ENCODE peak calls at places on chromosomes 6 and 20, in ten cellular contexts. E is transverse colon, G is SK-N-SH, I is stomach, B is GM12878, N is suprapubic skin, Y is upper lobe of left lung, W is HepG2, O is K562, T is esophagus muscularis mucosa. M is an unnamed sample. For H3K4me1, the result is how much of the 10 kb centered on the place peaks cover.

GRCh38 chr6:41392249-41392648 is 56.8 kb downstream of the NCR2 start:
- DNase-seq in T (no peak), G (no peak), O (no peak), I (no peak), W (no peak), E (no peak), B (no peak), N (no peak), Y (no peak), M (no peak)

GRCh38 chr6:29507319-29507718 is 19.6 kb upstream of the MAS1L start:
- DNase-seq in O (no peak), G (no peak), Y (no peak), N (no peak), T (peak), W (no peak), B (no peak), I (no peak), E (no peak), M (no peak)

GRCh38 chr6:170180671-170181337 is 110.1 kb downstream of the DLL1 start:
- DNase-seq in G (no peak), O (no peak), I (no peak), N (no peak), Y (no peak), W (no peak), T (peak), B (no peak), E (no peak), M (no peak)

GRCh38 chr20:63441777-63442493 is 30.5 kb downstream of the KCNQ2 start:
- DNase-seq in E (peak), O (no peak), T (no peak), Y (peak), W (peak), N (no peak), G (peak), I (peak), B (peak), M (no peak)

GRCh38 chr6:122845916-122846632 is 57.0 kb downstream of the SMPDL3A start:
- DNase-seq in T (no peak), B (no peak), O (no peak), G (no peak), E (no peak), I (no peak), Y (no peak), W (no peak), N (no peak), M (no peak)

GRCh38 chr6:7467007-7467897 is 74.2 kb upstream of the DSP start:
- DNase-seq in E (peak), T (no peak), O (no peak), B (no peak), Y (no peak), N (no peak), I (peak), W (peak), G (no peak), M (no peak)

GRCh38 chr6:108526739-108527174 is 34.0 kb upstream of the FOXO3 start:
- DNase-seq in B (no peak), G (peak), W (peak), T (no peak), Y (no peak), I (no peak), O (peak), E (no peak), N (no peak), M (no peak)

GRCh38 chr6:28543671-28544131 is 18.0 kb downstream of the GPX5 start:
- DNase-seq in O (no peak), Y (no peak), G (peak), E (no peak), B (no peak), N (no peak), T (no peak), I (no peak), W (no peak), M (no peak)

GRCh38 chr6:139577991-139578604 is 203.7 kb upstream of the CITED2 start:
- DNase-seq in B (no peak), O (no peak), E (no peak), N (no peak), I (no peak), Y (no peak), G (no peak), T (no peak), W (peak), M (no peak)

GRCh38 chr20:36043892-36044515 is 75.6 kb downstream of the CNBD2 start:
- DNase-seq in O (peak), T (no peak), N (no peak), I (no peak), Y (no peak), G (no peak), E (no peak), W (no peak), B (no peak), M (no peak)

GRCh38 chr6:111661541-111662041 is 55.9 kb upstream of the TRAF3IP2 start:
- DNase-seq in G (no peak), B (no peak), Y (peak), T (no peak), E (peak), N (no peak), I (peak), O (peak), W (no peak), M (no peak)

GRCh38 chr20:49166534-49167449 is 21.3 kb downstream of the STAU1 start:
- DNase-seq in T (no peak), E (no peak), O (no peak), B (no peak), W (no peak), G (no peak), N (no peak), Y (no peak), I (no peak), M (no peak)

GRCh38 chr6:170074907-170075306 is 216.0 kb downstream of the DLL1 start:
- DNase-seq in O (no peak), G (no peak), E (peak), I (peak), N (peak), Y (no peak), B (no peak), T (no peak), W (no peak), M (no peak)

GRCh38 chr20:39607124-39607523 is 645.0 kb downstream of the DHX35 start:
- DNase-seq in E (no peak), O (no peak), B (no peak), G (no peak), T (no peak), W (no peak), N (no peak), I (no peak), Y (no peak), M (no peak)

GRCh38 chr6:144264270-144265060 is 20.7 kb upstream of the UTRN start:
- DNase-seq in T (no peak), O (no peak), B (no peak), Y (peak), I (no peak), N (no peak), G (no peak), E (no peak), W (peak), M (no peak)

GRCh38 chr6:144786825-144787224 is 501.7 kb downstream of the UTRN start:
- DNase-seq in T (no peak), B (no peak), E (no peak), G (no peak), N (no peak), O (no peak), I (no peak), Y (no peak), W (no peak), M (no peak)

GRCh38 chr20:4563534-4563933 is 158.2 kb upstream of the PRND start:
- DNase-seq in W (peak), G (no peak), T (peak), E (no peak), N (no peak), B (no peak), I (no peak), Y (no peak), O (peak), M (no peak)

GRCh38 chr6:11366934-11367637 is 134.6 kb upstream of the NEDD9 start:
- DNase-seq in I (no peak), Y (no peak), O (no peak), B (no peak), W (no peak), T (no peak), N (no peak), E (no peak), G (no peak), M (no peak)

GRCh38 chr6:15429146-15430110 is 183.6 kb downstream of the JARID2 start:
- DNase-seq in T (no peak), W (peak), G (no peak), B (no peak), E (no peak), N (no peak), I (no peak), Y (no peak), O (no peak), M (no peak)

GRCh38 chr20:58855506-58856314 is 3.2 kb downstream of the GNAS start:
- DNase-seq in G (no peak), N (no peak), W (no peak), T (no peak), I (no peak), E (no peak), O (no peak), Y (no peak), B (no peak), M (no peak)

GRCh38 chr6:154981071-154981373 is 14.1 kb upstream of the TIAM2 start:
- DNase-seq in I (peak), Y (no peak), G (no peak), N (no peak), E (no peak), T (no peak), W (peak), B (peak), O (no peak), M (no peak)

GRCh38 chr6:157873735-157874344 is 50.8 kb downstream of the SNX9 start:
- DNase-seq in O (peak), T (no peak), N (peak), Y (peak), W (peak), G (peak), I (peak), B (peak), E (peak), M (peak)

GRCh38 chr20:24958506-24959385 is 9.7 kb downstream of the CST7 start:
- DNase-seq in B (no peak), T (no peak), N (no peak), Y (peak), G (no peak), W (no peak), O (no peak), I (no peak), E (no peak), M (peak)

GRCh38 chr20:50019466-50020256 is 36.9 kb downstream of the SNAI1 start:
- DNase-seq in N (no peak), O (no peak), E (peak), W (no peak), G (no peak), B (no peak), T (no peak), I (no peak), Y (no peak), M (peak)

GRCh38 chr6:104558746-104559145 is 301.0 kb downstream of the HACE1 start:
- DNase-seq in T (no peak), I (no peak), O (no peak), B (no peak), E (no peak), Y (no peak), W (no peak), N (no peak), G (no peak), M (no peak)

GRCh38 chr6:123295672-123296071 is 299.6 kb downstream of the CLVS2 start:
- DNase-seq in T (no peak), G (no peak), Y (no peak), W (no peak), B (no peak), N (no peak), E (no peak), O (no peak), I (no peak), M (no peak)

GRCh38 chr6:17389274-17389847 is 4.0 kb upstream of the CAP2 start:
- DNase-seq in N (no peak), T (no peak), Y (no peak), W (no peak), O (no peak), E (no peak), I (no peak), B (no peak), G (no peak), M (no peak)

GRCh38 chr6:3195695-3196497 is 31.6 kb downstream of the TUBB2B start:
- DNase-seq in G (peak), W (peak), T (no peak), I (no peak), E (no peak), Y (no peak), O (peak), B (no peak), N (no peak), M (no peak)

GRCh38 chr6:84779380-84779779 is 15.0 kb upstream of the TBX18 start:
- DNase-seq in O (no peak), B (no peak), I (no peak), Y (no peak), E (no peak), G (no peak), T (no peak), N (no peak), W (no peak), M (no peak)

GRCh38 chr6:53095270-53095669 is 30.1 kb downstream of the FBXO9 start:
- DNase-seq in E (no peak), T (no peak), N (no peak), G (no peak), W (no peak), O (no peak), B (no peak), I (no peak), Y (no peak), M (no peak)

GRCh38 chr6:187252-187840 is 104.9 kb upstream of the DUSP22 start:
- DNase-seq in I (no peak), O (no peak), E (no peak), T (no peak), W (peak), N (no peak), B (no peak), Y (peak), G (no peak), M (no peak)

GRCh38 chr6:169587992-169588391 is 113.8 kb downstream of the WDR27 start:
- DNase-seq in B (no peak), I (no peak), Y (no peak), E (no peak), T (no peak), N (no peak), O (no peak), W (no peak), G (no peak), M (no peak)

GRCh38 chr6:106591111-106591825 is 38.0 kb downstream of the RTN4IP1 start:
- DNase-seq in B (no peak), Y (no peak), G (no peak), O (no peak), W (peak), N (no peak), E (no peak), T (no peak), I (no peak), M (no peak)

GRCh38 chr6:45156075-45156474 is 172.1 kb upstream of the RUNX2 start:
- DNase-seq in I (no peak), G (no peak), E (no peak), N (no peak), O (peak), W (no peak), T (no peak), Y (no peak), B (peak), M (no peak)

GRCh38 chr20:50240092-50240491 is 49.5 kb downstream of the CEBPB start:
- DNase-seq in N (no peak), O (no peak), B (no peak), W (no peak), E (no peak), T (no peak), G (no peak), Y (no peak), I (no peak), M (no peak)

GRCh38 chr6:141484726-141485125 is 648.0 kb upstream of the GJE1 start:
- DNase-seq in W (peak), N (no peak), O (no peak), E (peak), T (no peak), G (no peak), Y (no peak), B (peak), I (no peak), M (no peak)

GRCh38 chr6:42446370-42446769 is 5.4 kb downstream of the TRERF1 start:
- DNase-seq in E (no peak), N (no peak), O (no peak), Y (no peak), B (no peak), T (no peak), G (no peak), I (no peak), W (no peak), M (no peak)

GRCh38 chr6:36657265-36657664 is 21.2 kb upstream of the CDKN1A start:
- DNase-seq in E (no peak), I (no peak), G (no peak), W (no peak), T (no peak), N (no peak), O (no peak), Y (no peak), B (no peak), M (no peak)

GRCh38 chr6:36660771-36661471 is 17.6 kb upstream of the CDKN1A start:
- DNase-seq in B (no peak), I (peak), Y (peak), T (no peak), G (no peak), N (peak), O (peak), E (peak), W (no peak), M (peak)

GRCh38 chr6:36657942-36658544 is 20.5 kb upstream of the CDKN1A start:
- DNase-seq in O (no peak), N (no peak), W (no peak), B (no peak), I (no peak), T (no peak), Y (no peak), E (no peak), G (no peak), M (no peak)

GRCh38 chr6:36656441-36656840 is 22.1 kb upstream of the CDKN1A start:
- DNase-seq in Y (no peak), T (no peak), G (no peak), E (no peak), N (no peak), I (no peak), O (no peak), W (no peak), B (no peak), M (no peak)

DNA sequence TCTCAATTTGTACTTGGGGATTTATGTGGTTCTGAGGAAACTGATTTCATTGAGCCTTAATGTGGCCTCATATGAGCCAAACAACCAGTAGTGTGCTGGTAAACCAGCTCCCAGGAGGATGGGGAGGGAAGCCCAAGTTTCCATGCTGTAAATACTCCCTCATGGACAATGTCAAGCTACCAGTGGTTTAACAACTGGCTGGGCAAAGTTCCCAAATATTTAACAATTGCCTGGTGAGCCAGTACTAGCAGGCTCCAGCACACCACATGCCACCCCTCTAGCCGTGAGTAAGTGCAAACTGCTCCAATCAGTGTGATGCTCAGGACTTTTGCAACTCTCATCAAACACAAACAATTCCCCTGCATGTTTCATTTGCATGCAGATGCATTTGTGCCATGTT is 19.2 kb upstream of the CDKN1A start:
- DNase-seq in I (no peak), O (no peak), E (no peak), B (no peak), G (no peak), Y (no peak), T (no peak), W (no peak), N (no peak), M (peak)
- TF ChIP-seq EP300 in I (no peak), O (no peak), E (peak), B (no peak), G (no peak), Y (no peak), T (no peak), W (no peak), N (no peak), M (peak)

DNA sequence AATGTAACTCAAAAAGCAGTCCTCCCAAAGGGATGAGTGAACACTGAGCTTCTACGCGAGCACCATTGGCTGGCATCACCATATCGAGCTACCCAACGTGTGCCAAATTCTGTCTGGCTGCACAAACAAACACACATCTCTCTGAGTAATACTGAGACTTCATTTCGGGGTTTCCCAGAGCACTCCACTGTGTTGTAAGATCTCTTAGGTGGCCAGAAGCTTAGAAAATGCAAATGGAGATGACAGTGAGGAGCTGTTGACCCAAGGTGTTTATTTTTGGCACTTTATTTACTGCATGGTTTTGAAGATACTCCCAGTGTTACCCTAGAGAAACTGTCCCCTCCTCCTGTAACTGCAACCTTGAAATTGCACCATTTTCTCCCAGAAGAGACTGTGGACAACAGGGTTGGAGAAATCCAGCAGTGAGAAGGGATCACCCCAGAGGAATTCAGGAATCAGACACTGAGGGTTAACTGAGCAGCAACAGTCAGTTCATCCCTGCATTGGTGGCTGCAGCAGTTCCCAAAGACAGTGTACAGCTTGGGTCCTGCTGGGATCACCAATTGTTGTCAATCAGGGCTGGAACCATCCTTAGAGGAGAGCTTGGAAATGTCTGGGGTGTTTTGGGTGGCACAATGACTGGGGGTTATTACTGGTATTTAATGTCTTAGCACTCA is 1.0 kb upstream of the RIPOR2 start:
- DNase-seq in N (no peak), T (no peak), Y (no peak), G (no peak), I (no peak), O (no peak), B (peak), E (no peak), W (no peak), M (no peak)
- H3K4me1 ChIP-seq in N (under half), T (under half), Y (under half), G (under half), I (under half), O (under half), B (half or more), E (under half), W (under half), M (under half)

DNA sequence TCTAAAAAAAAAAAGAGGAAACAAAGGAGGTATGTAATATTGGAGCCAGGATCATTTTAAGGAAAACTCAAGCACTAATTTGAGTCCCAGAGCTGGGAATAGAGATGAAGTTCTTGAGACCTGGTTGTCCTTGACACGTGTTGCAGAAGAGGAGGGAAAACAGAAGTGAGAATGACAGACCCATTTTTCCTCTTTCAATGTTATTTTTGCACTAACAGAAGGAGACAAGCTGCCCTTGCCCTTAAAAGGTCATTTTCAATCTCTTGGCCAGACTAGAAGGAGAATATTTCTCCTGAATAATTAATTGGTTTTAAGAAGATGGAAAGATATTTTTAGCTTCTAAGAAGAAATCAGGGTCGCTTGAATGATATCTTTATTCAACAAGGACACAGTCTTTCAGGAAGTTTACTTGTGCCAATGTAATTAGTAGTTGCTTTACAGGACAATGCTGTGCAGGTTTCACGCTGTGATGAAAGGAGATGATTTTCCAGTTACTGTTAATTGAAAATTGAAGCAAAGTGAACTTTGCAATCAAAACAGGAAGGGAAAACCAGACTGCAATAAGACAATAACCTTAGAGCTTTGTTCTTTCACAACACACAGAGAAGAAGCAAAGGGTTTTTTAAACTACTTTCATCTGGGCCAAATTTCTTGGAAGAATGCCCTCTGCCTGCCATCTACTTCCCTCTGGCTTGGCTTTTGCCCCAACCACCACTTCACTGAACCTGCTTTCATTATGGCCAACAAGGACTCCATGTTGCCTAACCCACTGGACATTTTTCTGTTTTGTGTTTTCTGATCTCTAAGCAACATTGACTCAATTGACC is 107.8 kb upstream of the SHLD1 start:
- DNase-seq in O (no peak), T (no peak), E (peak), N (no peak), I (no peak), Y (peak), B (no peak), W (no peak), G (no peak), M (peak)
- TF ChIP-seq POLR2AphosphoS5 in O (no peak), T (peak), E (no peak), N (no peak), I (no peak), Y (no peak), B (no peak), W (no peak), G (no peak), M (no peak)

DNA sequence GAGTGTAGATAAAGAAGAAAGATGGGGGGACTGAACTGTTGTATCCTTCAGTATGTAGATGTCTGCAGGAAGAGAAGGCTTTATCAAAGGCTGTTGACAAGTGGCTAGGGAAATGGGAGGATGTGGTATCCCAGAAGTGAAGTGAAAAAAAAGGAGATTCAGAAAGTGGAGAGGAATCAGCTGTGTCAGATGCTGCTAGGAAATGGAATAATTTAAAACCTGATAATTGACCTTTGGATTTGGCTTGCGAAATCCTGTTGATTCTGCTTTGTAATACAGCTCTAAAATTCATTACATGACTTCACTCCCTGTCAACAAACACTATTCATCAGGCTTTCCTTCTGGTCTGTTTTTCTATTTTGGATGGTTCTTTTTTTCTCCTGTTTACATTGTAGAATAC is 41.7 kb downstream of the PHF3 start:
- DNase-seq in I (no peak), O (no peak), G (no peak), N (no peak), E (no peak), W (peak), B (no peak), T (no peak), Y (no peak), M (no peak)
- TF ChIP-seq EP300 in I (no peak), O (no peak), G (no peak), N (no peak), E (no peak), W (no peak), B (no peak), T (no peak), Y (no peak), M (no peak)